ENCODE peak calls at places on chromosome 11, in ten cellular contexts. E is central memory CD4-positive, alpha-beta T cell; K is activated naive CD8-positive, alpha-beta T cell treated with anti-CD3 and anti-CD28 coated beads, Interleukin-2, amount 50 U/mL, for 24 hours; Y is KBM-7; T is anterior cingulate cortex; D is fibroblast of mammary gland; H is colonic mucosa; W is upper lobe of right lung; S is NCI-H1930; I is GM23248. O is an unnamed sample.

GRCh38 chr11:120717042-120717441 is 205.5 kb downstream of the GRIK4 start:
- DNase-seq in E (no peak), K (no peak), Y (no peak), T (no peak), D (no peak), H (no peak), W (no peak), S (no peak), I (no peak), O (no peak)

GRCh38 chr11:67177399-67178281 is 58.6 kb downstream of the KDM2A start:
- DNase-seq in E (no peak), K (no peak), Y (no peak), T (no peak), D (no peak), H (no peak), W (no peak), S (no peak), I (no peak), O (no peak)

GRCh38 chr11:119482561-119483001 is 59.6 kb upstream of the THY1 start:
- DNase-seq in E (no peak), K (no peak), Y (no peak), T (no peak), D (no peak), H (no peak), W (no peak), S (no peak), I (no peak), O (no peak)

GRCh38 chr11:29312817-29313216 is 704.0 kb downstream of the KCNA4 start:
- DNase-seq in E (no peak), K (no peak), Y (no peak), T (no peak), D (peak), H (no peak), W (no peak), S (no peak), I (peak), O (no peak)

GRCh38 chr11:35487532-35488078 is 37.8 kb downstream of the PAMR1 start:
- DNase-seq in E (no peak), K (no peak), Y (peak), T (no peak), D (peak), H (peak), W (no peak), S (no peak), I (peak), O (peak)

GRCh38 chr11:18768472-18768901 is 23.1 kb downstream of the PTPN5 start:
- DNase-seq in E (no peak), K (no peak), Y (no peak), T (no peak), D (no peak), H (no peak), W (no peak), S (no peak), I (no peak), O (no peak)

GRCh38 chr11:14409891-14410290 is 50.9 kb upstream of the RRAS2 start:
- DNase-seq in E (no peak), K (no peak), Y (no peak), T (no peak), D (no peak), H (no peak), W (no peak), S (no peak), I (no peak), O (no peak)

GRCh38 chr11:18617688-18618340 is 16.3 kb downstream of the SPTY2D1 start:
- DNase-seq in E (peak), K (peak), Y (peak), T (no peak), D (peak), H (no peak), W (no peak), S (no peak), I (peak), O (peak)

GRCh38 chr11:35236667-35237003 is 97.7 kb downstream of the CD44 start:
- DNase-seq in E (no peak), K (no peak), Y (peak), T (no peak), D (peak), H (no peak), W (no peak), S (no peak), I (peak), O (peak)

GRCh38 chr11:45652781-45653180 is 12.6 kb downstream of the CHST1 start:
- DNase-seq in E (no peak), K (no peak), Y (no peak), T (no peak), D (peak), H (peak), W (peak), S (no peak), I (peak), O (no peak)

GRCh38 chr11:121578216-121579063 is 125.7 kb upstream of the SORL1-AS1 start:
- DNase-seq in E (no peak), K (no peak), Y (peak), T (no peak), D (peak), H (no peak), W (no peak), S (no peak), I (peak), O (peak)

GRCh38 chr11:64971421-64972233 is at the start of gene MAJIN:
- DNase-seq in E (peak), K (peak), Y (no peak), T (peak), D (peak), H (peak), W (peak), S (peak), I (peak), O (no peak)

GRCh38 chr11:11510939-11511338 is 110.9 kb downstream of the GALNT18 start:
- DNase-seq in E (no peak), K (no peak), Y (no peak), T (no peak), D (no peak), H (no peak), W (no peak), S (no peak), I (no peak), O (no peak)

GRCh38 chr11:113615773-113616172 is 90.3 kb downstream of the TMPRSS5 start:
- DNase-seq in E (no peak), K (no peak), Y (no peak), T (no peak), D (peak), H (no peak), W (no peak), S (no peak), I (peak), O (no peak)

GRCh38 chr11:128775513-128775912 is 81.6 kb downstream of the FLI1 start:
- DNase-seq in E (no peak), K (no peak), Y (no peak), T (no peak), D (no peak), H (no peak), W (no peak), S (no peak), I (no peak), O (no peak)

GRCh38 chr11:122983438-122984185 is 2.0 kb upstream of the BSX start:
- DNase-seq in E (no peak), K (no peak), Y (no peak), T (no peak), D (no peak), H (no peak), W (no peak), S (no peak), I (no peak), O (no peak)

GRCh38 chr11:10568486-10568941 is at the start of gene LYVE1:
- DNase-seq in E (no peak), K (no peak), Y (no peak), T (no peak), D (peak), H (no peak), W (no peak), S (no peak), I (no peak), O (no peak)

GRCh38 chr11:112128483-112129121 is 35.3 kb downstream of the IL18 start:
- DNase-seq in E (no peak), K (no peak), Y (no peak), T (no peak), D (peak), H (peak), W (no peak), S (no peak), I (peak), O (no peak)

GRCh38 chr11:91761406-91762027 is 463.1 kb upstream of the FAT3 start:
- DNase-seq in E (no peak), K (no peak), Y (no peak), T (no peak), D (no peak), H (no peak), W (no peak), S (no peak), I (no peak), O (no peak)

O was measured in Kasumi-1.